ENCODE peak calls at places on chromosome 13, in five cellular contexts. B, S, Q, U and A are unnamed samples.

GRCh38 chr13:68609671-68610070 is 1379.5 kb upstream of the PCDH9 start:
- DNase-seq in B (no peak), U (no peak), S (no peak), Q (no peak), A (no peak)

GRCh38 chr13:114048463-114048862 is 74.6 kb upstream of the C13orf46 start:
- DNase-seq in U (no peak), S (no peak), Q (no peak), B (no peak), A (no peak)

GRCh38 chr13:51229141-51229540 is 6.9 kb downstream of the FAM124A start:
- DNase-seq in U (no peak), S (no peak), B (no peak), Q (no peak), A (no peak)

GRCh38 chr13:43905435-43906031 is 25.8 kb downstream of the LACC1 start:
- DNase-seq in S (no peak), Q (no peak), U (peak), B (peak), A (no peak)

GRCh38 chr13:33111414-33112110 is 95.3 kb downstream of the KL start:
- DNase-seq in U (no peak), Q (no peak), S (peak), B (no peak), A (no peak)

GRCh38 chr13:96391606-96392005 is 301.7 kb downstream of the HS6ST3 start:
- DNase-seq in U (no peak), S (no peak), Q (no peak), B (no peak), A (no peak)

GRCh38 chr13:44274838-44275237 is 98.8 kb upstream of the SERP2 start:
- DNase-seq in B (peak), Q (no peak), U (no peak), S (no peak), A (no peak)

GRCh38 chr13:50370303-50370950 is 355.2 kb downstream of the KCNRG start:
- DNase-seq in B (no peak), U (no peak), S (no peak), Q (no peak), A (no peak)

GRCh38 chr13:99980201-99981114 is 1.1 kb upstream of the ZIC2 start:
- DNase-seq in B (peak), U (peak), S (peak), Q (peak), A (peak)

GRCh38 chr13:58949646-58950045 is 1214.1 kb downstream of the DIAPH3 start:
- DNase-seq in B (no peak), Q (no peak), S (no peak), U (no peak), A (no peak)

GRCh38 chr13:39552233-39552632 is 50.8 kb downstream of the LHFPL6 start:
- DNase-seq in S (no peak), Q (no peak), B (no peak), U (no peak), A (no peak)

GRCh38 chr13:31587696-31588266 is 151.5 kb upstream of the RXFP2 start:
- DNase-seq in S (peak), U (no peak), Q (no peak), B (no peak), A (no peak)

GRCh38 chr13:98890186-98890585 is 87.7 kb downstream of the DOCK9 start:
- DNase-seq in U (no peak), S (peak), B (no peak), Q (no peak), A (no peak)

GRCh38 chr13:45219938-45220375 is 19.1 kb upstream of the KCTD4 start:
- DNase-seq in U (no peak), S (no peak), Q (no peak), B (no peak), A (no peak)

GRCh38 chr13:102100234-102100633 is 301.6 kb downstream of the FGF14 start:
- DNase-seq in U (peak), Q (no peak), B (no peak), S (no peak), A (no peak)
- H3K27ac ChIP-seq in U (no peak), Q (no peak), B (no peak), S (no peak), A (no peak)

DNA sequence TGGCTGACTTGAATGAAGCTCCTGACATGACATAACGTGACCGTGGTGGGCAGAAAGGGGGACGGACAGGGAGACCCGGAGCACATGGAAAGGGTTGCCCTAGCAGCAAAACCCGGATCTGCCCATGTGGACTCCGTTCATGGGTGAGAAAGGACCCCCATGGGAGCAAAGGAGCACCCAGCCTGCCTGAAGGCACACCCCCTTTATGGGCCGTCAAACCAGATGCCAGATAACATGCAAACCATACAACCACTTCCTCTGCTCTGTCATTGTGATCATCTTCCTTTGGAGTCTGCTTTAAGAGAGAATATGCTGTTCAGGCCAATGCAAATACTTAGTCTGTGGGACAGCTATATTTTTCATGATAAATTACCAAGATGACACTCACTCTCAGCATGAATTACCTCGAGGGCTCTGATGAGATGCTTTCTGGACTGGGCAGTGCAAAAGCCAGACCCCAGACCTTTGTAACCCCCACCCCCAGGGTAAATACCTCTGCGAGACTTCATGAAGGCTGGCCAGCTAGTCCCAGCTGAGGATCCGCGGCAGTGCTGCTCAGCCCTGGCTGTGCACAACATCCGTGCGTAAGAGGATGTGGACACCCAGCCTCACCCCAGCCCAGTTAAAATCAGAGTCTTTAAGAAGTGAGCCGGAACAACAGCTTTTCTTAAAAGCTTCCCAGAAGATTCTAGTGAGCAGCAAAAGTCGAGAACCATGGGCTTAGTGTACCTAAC is 126.6 kb downstream of the USP12 start:
- DNase-seq in U (no peak), Q (no peak), S (no peak), B (no peak), A (no peak)
- H3K4me3 ChIP-seq in U (no peak), Q (no peak), S (no peak), B (no peak), A (no peak)

GRCh38 chr13:90068658-90069057 is 1278.8 kb upstream of the MIR17HG start:
- DNase-seq in U (no peak), S (no peak), Q (no peak), B (no peak), A (no peak)

GRCh38 chr13:90070362-90070761 is 1277.1 kb upstream of the MIR17HG start:
- DNase-seq in S (no peak), B (no peak), U (no peak), Q (no peak), A (no peak)

GRCh38 chr13:90070837-90071525 is 1276.5 kb upstream of the MIR17HG start:
- DNase-seq in U (no peak), Q (no peak), B (no peak), S (no peak), A (no peak)
- TF ChIP-seq CTCF in U (no peak), Q (no peak), B (no peak), S (no peak), A (no peak)

DNA sequence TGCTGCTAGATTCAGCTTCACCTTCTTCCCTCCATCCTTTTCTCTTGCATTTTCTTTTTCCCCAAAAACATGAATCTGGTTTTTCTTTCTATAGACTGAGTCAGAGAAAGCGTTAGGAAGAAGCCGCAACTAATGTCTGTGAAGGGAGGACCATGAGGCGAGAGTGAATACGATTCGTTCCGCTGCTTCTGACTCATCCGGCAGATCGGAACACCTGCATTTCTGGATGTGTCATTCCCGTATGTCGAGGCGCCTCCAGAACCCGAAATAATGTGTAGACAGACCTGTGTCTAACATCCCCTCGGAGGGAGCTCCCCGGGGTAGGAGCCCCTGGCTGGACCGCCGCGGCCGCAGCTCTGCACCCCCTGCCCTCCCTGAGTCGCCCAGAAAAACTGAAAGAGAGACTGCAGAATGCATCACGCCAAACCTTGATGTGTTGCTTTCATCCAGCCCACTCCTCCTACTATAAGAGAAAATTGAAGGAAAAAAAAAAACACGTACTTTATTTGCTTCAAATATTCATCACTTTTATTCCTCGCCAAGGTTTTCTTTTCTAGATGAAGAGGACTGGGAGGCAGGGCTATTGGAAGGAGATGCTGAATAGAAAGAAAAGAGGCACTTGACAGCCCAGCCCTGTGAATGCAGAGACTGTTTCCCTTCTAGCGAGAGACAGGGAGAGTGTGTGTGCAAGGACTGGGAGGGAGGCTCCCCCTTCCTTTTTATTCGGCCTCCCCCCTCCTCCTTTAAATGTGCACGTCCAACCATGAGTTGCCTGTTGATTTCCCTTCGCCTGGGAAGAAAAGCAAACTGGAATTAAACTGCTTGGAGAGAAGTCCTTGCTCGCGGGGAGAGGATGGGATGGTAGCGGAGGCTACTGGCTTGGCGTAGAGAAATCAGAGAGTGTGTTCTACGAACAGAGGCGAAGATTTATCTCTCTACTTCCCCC is 610 bp upstream of the PCDH17 start:
- DNase-seq in B (peak), Q (no peak), S (peak), U (no peak), A (peak)
- H3K27ac ChIP-seq in B (no peak), Q (peak), S (no peak), U (peak), A (peak)

GRCh38 chr13:75633285-75633684 is 2.8 kb upstream of the LMO7 start:
- DNase-seq in S (peak), U (no peak), Q (no peak), B (no peak), A (no peak)
- H3K4me3 ChIP-seq in S (no peak), U (no peak), Q (no peak), B (no peak), A (no peak)

GRCh38 chr13:29564828-29565227 is 30.7 kb downstream of the SLC7A1 start:
- DNase-seq in U (no peak), S (no peak), B (no peak), Q (no peak), A (no peak)
- TF ChIP-seq CTCF in U (no peak), S (peak), B (peak), Q (no peak), A (no peak)

DNA sequence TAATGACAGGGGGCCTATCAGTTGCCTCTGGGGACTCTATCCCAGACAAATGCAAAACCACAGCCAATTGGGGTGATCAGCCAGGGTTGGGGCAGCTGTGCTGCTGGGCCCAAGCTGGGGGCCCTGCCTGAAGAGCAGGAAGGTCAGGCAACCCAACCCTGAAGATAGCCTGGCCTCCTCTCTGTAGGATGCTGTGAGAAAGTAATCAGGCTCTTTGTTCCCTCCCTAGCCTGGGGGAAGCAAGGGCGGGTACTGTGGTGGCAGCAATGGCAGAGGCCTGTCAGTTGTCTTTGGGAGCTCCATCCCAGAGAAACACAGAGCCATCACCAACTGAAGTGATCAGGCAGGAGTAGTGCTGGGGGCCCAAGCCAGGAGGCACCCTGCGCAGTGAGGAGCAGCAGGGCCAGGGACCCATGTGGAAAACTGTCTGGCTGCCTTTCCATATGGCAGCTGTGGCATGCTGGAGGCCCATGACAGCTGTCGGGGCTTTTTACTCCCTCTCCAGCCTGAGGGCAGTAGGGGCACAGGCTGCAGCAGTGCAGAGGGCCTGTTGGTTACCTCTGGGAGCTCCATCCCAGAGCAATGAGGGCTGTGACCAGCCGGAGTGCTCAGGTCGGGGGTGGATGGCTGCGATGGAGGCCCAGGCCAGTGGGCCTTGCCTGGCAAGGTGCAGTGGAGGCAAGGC is 73.6 kb upstream of the ATP12A start:
- DNase-seq in Q (no peak), U (no peak), B (no peak), S (no peak), A (no peak)
- H3K27ac ChIP-seq in Q (no peak), U (no peak), B (no peak), S (no peak), A (no peak)

GRCh38 chr13:73412933-73413332 is 354.1 kb downstream of the KLF5 start:
- DNase-seq in B (no peak), S (no peak), U (no peak), Q (no peak), A (no peak)

GRCh38 chr13:73416093-73416492 is 357.3 kb downstream of the KLF5 start:
- DNase-seq in Q (no peak), B (no peak), S (peak), U (no peak), A (no peak)

GRCh38 chr13:73421310-73421912 is 362.6 kb downstream of the KLF5 start:
- DNase-seq in S (peak), U (no peak), Q (no peak), B (no peak), A (no peak)

GRCh38 chr13:73422973-73423372 is 364.2 kb downstream of the KLF5 start:
- DNase-seq in S (no peak), B (no peak), U (no peak), Q (no peak), A (no peak)

DNA sequence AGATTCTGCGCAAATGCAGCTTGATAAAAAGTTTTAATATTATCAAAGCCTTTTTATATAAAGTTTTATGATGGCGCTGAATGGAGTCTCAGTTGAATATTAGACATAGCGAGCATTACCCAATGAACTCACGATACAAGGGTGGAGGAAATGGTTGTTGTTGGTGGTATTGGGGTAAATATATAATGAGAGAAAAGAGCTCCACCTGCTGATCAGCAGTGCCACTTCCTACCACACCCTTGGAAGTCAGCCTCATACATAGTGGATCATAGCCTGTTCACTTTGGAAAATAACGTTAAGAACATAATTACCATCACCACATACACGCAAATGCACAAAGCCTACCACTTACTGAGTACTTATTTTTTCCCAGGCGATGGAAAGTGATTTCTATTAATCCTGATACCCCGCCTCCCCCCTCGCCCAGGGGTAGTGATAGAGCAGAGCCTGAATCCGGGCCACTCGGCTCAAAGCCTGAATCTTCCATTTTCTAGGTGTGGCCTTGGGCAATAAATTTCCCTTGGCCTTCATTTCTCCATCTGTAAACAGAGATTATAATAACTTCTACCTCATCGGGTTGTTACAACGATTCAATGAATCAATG is 358.3 kb downstream of the KLF5 start:
- DNase-seq in B (no peak), S (peak), U (no peak), Q (no peak), A (no peak)
- H3K4me3 ChIP-seq in B (no peak), S (no peak), U (no peak), Q (no peak), A (no peak)

GRCh38 chr13:73722120-73722519 is 412.1 kb downstream of the KLF12 start:
- DNase-seq in Q (no peak), S (peak), B (no peak), U (no peak), A (no peak)
- TF ChIP-seq CTCF in Q (no peak), S (peak), B (peak), U (peak), A (no peak)